ENCODE peak calls at places on chromosomes 2 and 18, in four cellular contexts. C is GM18507, I is HEK293T, Q is Ammon's horn. Z is an unnamed sample.

GRCh38 chr2:237652181-237652580 is 24.8 kb downstream of the LRRFIP1 start:
- DNase-seq in C (no peak), I (no peak), Q (no peak), Z (no peak)

GRCh38 chr2:173124441-173124840 is 48.8 kb downstream of the MAP3K20 start:
- DNase-seq in C (no peak), I (no peak), Q (no peak), Z (no peak)

GRCh38 chr18:32760391-32760790 is 12.4 kb downstream of the KLHL14 start:
- DNase-seq in C (no peak), I (no peak), Q (no peak), Z (no peak)

GRCh38 chr2:211923019-211923418 is 615.6 kb downstream of the ERBB4 start:
- DNase-seq in C (no peak), I (no peak), Q (no peak), Z (no peak)

GRCh38 chr2:231924889-231925275 is 1.3 kb downstream of the NPPC start:
- DNase-seq in C (no peak), I (no peak), Q (no peak), Z (no peak)

GRCh38 chr2:183035298-183035953 is 2.8 kb downstream of the NCKAP1 start:
- DNase-seq in C (no peak), I (no peak), Q (peak; percentile 11), Z (peak; percentile 42)

GRCh38 chr2:37436324-37436723 is 91.9 kb downstream of the QPCT start:
- DNase-seq in C (no peak), I (no peak), Q (no peak), Z (no peak)

GRCh38 chr2:192190474-192190873 is 4.3 kb downstream of the TMEFF2 start:
- DNase-seq in C (no peak), I (no peak), Q (no peak), Z (peak; percentile 18)

GRCh38 chr2:213246665-213247281 is 37.5 kb upstream of the SPAG16 start:
- DNase-seq in C (no peak), I (no peak), Q (peak; percentile 75), Z (peak; percentile 44)

GRCh38 chr18:2111456-2111855 is 459.8 kb downstream of the METTL4 start:
- DNase-seq in C (no peak), I (no peak), Q (no peak), Z (no peak)

GRCh38 chr18:67428805-67429204 is 87.7 kb downstream of the DSEL start:
- DNase-seq in C (no peak), I (no peak), Q (no peak), Z (no peak)

GRCh38 chr2:8581048-8581561 is 100.8 kb upstream of the ID2 start:
- DNase-seq in C (no peak), I (no peak), Q (peak; percentile 1), Z (no peak)

GRCh38 chr2:37284386-37284785 is 40.2 kb downstream of the PRKD3 start:
- DNase-seq in C (no peak), I (no peak), Q (no peak), Z (no peak)

GRCh38 chr2:206713770-206714169 is 4.4 kb downstream of the DYTN start:
- DNase-seq in C (no peak), I (no peak), Q (peak; percentile 7), Z (no peak)

GRCh38 chr2:227370791-227371312 is 8.3 kb downstream of the TM4SF20 start:
- DNase-seq in C (no peak), I (no peak), Q (no peak), Z (no peak)

GRCh38 chr2:209663666-209664065 is 108.0 kb upstream of the UNC80 start:
- DNase-seq in C (no peak), I (no peak), Q (no peak), Z (peak; percentile 51)

GRCh38 chr2:230324503-230324902 is 2.5 kb upstream of the SP140L start:
- DNase-seq in C (no peak), I (no peak), Q (no peak), Z (no peak)

GRCh38 chr2:69087211-69087911 is 74.4 kb downstream of the ANTXR1 start:
- DNase-seq in C (no peak), I (no peak), Q (no peak), Z (no peak)

GRCh38 chr2:236130349-236130998 is 37.7 kb downstream of the GBX2 start:
- DNase-seq in C (no peak), I (no peak), Q (no peak), Z (no peak)

GRCh38 chr2:215409331-215410127 is 26.3 kb downstream of the FN1 start:
- DNase-seq in C (no peak), I (no peak), Q (no peak), Z (no peak)

Z was measured in G401.